ENCODE peak calls at places on chromosomes 12 and 14, in six cellular contexts. S is cardiac muscle cell, B is DND-41, P is MM.1S, O is kidney, E is body of pancreas. I is an unnamed sample.

GRCh38 chr12:94617101-94617500 is 33.3 kb downstream of the TMCC3 start:
- DNase-seq in B (no peak), E (no peak), S (no peak), O (no peak), P (no peak), I (no peak)

GRCh38 chr12:5708371-5708770 is 236.7 kb downstream of the ANO2 start:
- DNase-seq in O (no peak), S (no peak), P (no peak), E (no peak), B (no peak), I (no peak)

GRCh38 chr12:69583203-69583602 is 2.1 kb upstream of the CCT2 start:
- DNase-seq in B (no peak), S (no peak), P (no peak), E (no peak), O (no peak), I (no peak)

GRCh38 chr14:100398044-100398443 is 74.9 kb downstream of the SLC25A47 start:
- DNase-seq in S (no peak), P (no peak), E (no peak), B (no peak), O (no peak), I (no peak)

GRCh38 chr12:128794661-128795529 is 28.9 kb downstream of the SLC15A4 start:
- DNase-seq in E (no peak), B (no peak), O (no peak), S (no peak), P (no peak), I (no peak)

GRCh38 chr14:103998027-103998426 is 55.7 kb upstream of the RD3L start:
- DNase-seq in E (no peak), O (no peak), S (no peak), B (no peak), P (no peak), I (no peak)

GRCh38 chr12:49264466-49264872 is 413 bp upstream of the TUBA1C start:
- DNase-seq in P (peak; percentile 50), B (no peak), S (peak; percentile 56), E (no peak), O (no peak), I (no peak)

GRCh38 chr12:124053855-124054254 is 80.8 kb downstream of the ZNF664 start:
- DNase-seq in B (no peak), E (peak; percentile 19), O (no peak), S (peak; percentile 89), P (no peak), I (peak; percentile 58)

GRCh38 chr14:58078068-58078467 is 73.9 kb downstream of the ARMH4 start:
- DNase-seq in S (peak; percentile 60), P (no peak), O (no peak), B (no peak), E (no peak), I (no peak)

DNA sequence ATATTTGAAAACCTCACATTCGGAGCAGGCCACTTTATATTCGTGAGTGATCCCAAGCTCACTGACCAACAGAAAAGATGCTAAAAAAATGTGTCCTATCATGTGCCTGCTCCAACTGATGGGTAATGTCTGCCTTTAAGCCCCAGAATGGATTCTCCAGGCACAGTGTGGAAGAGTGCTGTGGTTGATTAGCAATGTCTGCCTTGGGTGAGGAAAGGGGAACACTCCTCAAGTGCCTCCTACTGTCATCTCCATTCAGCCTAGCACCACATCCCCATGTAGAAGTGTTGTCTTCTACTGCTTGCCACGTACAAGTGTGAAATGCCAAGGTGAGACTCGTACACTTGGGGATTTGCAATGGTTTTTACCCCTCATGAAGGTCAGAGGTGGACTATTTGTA is 199.3 kb downstream of the SLC41A2 start:
- DNase-seq in P (no peak), B (no peak), O (no peak), E (no peak), S (no peak), I (no peak)
- TF ChIP-seq CTCF in P (no peak), B (no peak), O (no peak), E (no peak), S (no peak), I (no peak)

DNA sequence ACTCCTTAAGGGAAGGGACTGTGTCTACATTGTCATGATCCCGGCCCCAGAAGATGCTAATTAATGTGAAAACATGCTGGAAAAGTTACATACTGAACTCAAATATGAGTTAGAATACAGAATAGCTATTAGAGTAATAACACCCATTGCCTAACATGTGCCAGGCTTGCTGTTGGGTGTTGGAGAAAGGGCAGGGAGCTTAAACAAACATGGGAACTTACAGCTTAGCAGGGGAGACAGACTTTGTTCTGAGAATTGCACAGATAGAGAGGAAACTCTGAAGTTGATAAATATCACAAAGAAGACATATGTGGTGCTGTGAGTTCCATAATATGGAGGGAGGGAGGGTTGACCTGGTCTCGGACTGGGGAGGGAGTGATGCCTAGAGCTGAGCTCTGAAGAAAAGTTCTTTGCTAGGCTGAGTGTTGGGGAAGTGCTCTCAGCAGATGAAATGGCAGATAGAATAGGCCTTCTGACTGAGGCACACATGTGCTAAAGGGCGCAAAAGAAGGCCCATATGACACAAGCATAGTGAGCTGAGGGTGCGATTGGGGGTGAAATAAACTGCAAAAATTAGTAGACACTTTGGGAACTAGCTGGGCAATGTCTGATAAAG is 18.0 kb upstream of the KDM2B start:
- DNase-seq in P (no peak), S (no peak), O (no peak), E (no peak), B (no peak), I (no peak)
- H3K4me1 ChIP-seq in P (no peaks in the 10 kb centered on the region), S (no peaks in the 10 kb centered on the region), O (no peaks in the 10 kb centered on the region), E (peaks cover 13% of the 10 kb centered on the region), B (no peaks in the 10 kb centered on the region), I (peaks cover 11% of the 10 kb centered on the region)

GRCh38 chr12:115267464-115267863 is 583.5 kb upstream of the TBX3 start:
- DNase-seq in E (peak; percentile 10), P (no peak), B (no peak), S (no peak), O (peak; percentile 85), I (no peak)
- H3K4me3 ChIP-seq in E (no peak overlapping the region), P (no peak overlapping the region), B (no peak overlapping the region), S (no peak overlapping the region), O (no peak overlapping the region), I (no peak overlapping the region)

DNA sequence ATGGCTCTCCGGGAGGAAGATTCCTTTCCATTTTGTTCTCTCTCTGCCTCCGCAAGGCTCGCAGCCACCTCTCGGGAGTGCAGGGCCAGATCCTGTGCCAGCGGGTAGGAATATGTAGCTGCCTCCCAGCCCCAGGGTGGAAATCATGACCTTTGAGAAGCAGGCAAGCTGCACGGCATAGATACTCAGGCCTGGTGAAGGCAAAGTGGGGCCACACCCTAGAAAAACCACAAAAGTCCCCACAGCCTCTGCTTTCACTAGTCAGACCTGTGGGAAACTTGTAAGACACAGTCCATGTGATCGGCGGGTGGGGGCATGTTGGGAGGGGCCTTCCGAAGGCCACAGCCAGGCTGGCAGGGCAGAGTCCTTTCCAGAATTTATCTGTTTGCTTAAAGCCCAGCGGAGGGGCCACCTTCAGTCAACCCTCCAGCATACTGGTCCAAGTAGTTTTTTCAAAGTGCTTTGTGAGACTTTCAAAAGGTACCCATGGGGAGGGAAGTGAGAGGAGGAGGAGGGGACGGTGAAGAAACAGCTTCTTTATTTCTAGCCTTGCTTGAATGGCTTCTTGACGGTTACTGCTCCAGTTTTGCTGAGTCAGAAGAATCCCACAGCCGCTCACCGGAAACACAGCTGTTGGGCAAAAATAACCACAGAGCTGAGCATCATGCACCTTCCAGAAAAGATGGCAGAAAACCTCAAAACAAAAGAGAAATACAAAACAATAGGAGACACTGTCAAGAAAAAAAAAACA is at the start of gene MAP1LC3B2:
- DNase-seq in B (peak; percentile 95), E (peak; percentile 73), O (peak; percentile 89), S (peak; percentile 90), P (peak; percentile 91), I (peak; percentile 87)
- TF ChIP-seq CTCF in B (no peak), E (no peak), O (no peak), S (no peak), P (no peak), I (no peak)

GRCh38 chr12:84157170-84157569 is 755.4 kb downstream of the SLC6A15 start:
- DNase-seq in P (no peak), S (no peak), O (no peak), E (no peak), B (no peak), I (no peak)
- H3K4me1 ChIP-seq in P (no peaks in the 10 kb centered on the region), S (peaks cover 4% of the 10 kb centered on the region), O (no peaks in the 10 kb centered on the region), E (no peaks in the 10 kb centered on the region), B (no peaks in the 10 kb centered on the region), I (no peaks in the 10 kb centered on the region)